ENCODE peak calls at places on chromosomes 11 and 22, in four cellular contexts. U is transverse colon, E is GM12891, T is stomach. F is an unnamed sample.

GRCh38 chr11:43927070-43927469 is 15.4 kb upstream of the C11orf96 start:
- DNase-seq in U (no peak), E (no peak), T (no peak), F (no peak)

GRCh38 chr11:47917643-47918369 is 62.6 kb upstream of the PTPRJ start:
- DNase-seq in U (peak; percentile 73), E (no peak), T (peak; percentile 52), F (no peak)

GRCh38 chr11:116294630-116295029 is 478.2 kb downstream of the BUD13 start:
- DNase-seq in U (no peak), E (no peak), T (no peak), F (no peak)

GRCh38 chr22:46069518-46070214 is 80.7 kb upstream of the PPARA start:
- DNase-seq in U (peak; percentile 89), E (no peak), T (peak; percentile 84), F (no peak)

GRCh38 chr11:95338430-95338991 is 107.5 kb upstream of the SESN3 start:
- DNase-seq in U (peak; percentile 34), E (no peak), T (no peak), F (no peak)

GRCh38 chr11:80239217-80239616 is 798.4 kb upstream of the TENM4 start:
- DNase-seq in U (no peak), E (no peak), T (no peak), F (no peak)

GRCh38 chr11:92929168-92930053 is 40.0 kb upstream of the MTNR1B start:
- DNase-seq in U (no peak), E (no peak), T (no peak), F (no peak)

GRCh38 chr11:105609832-105610781 is at the start of gene GRIA4:
- DNase-seq in U (no peak), E (no peak), T (peak; percentile 27), F (no peak)

GRCh38 chr22:24976442-24977218 is 24.1 kb downstream of the KIAA1671 start:
- DNase-seq in U (no peak), E (no peak), T (no peak), F (no peak)

GRCh38 chr11:15911377-15912044 is 444.8 kb downstream of the SOX6 start:
- DNase-seq in U (no peak), E (no peak), T (peak; percentile 35), F (no peak)

GRCh38 chr11:84866922-84867321 is 760.2 kb downstream of the DLG2 start:
- DNase-seq in U (no peak), E (no peak), T (no peak), F (no peak)

GRCh38 chr11:2552202-2552601 is 107.4 kb downstream of the KCNQ1 start:
- DNase-seq in U (no peak), E (no peak), T (no peak), F (no peak)

GRCh38 chr11:16081756-16082531 is 274.4 kb downstream of the SOX6 start:
- DNase-seq in U (no peak), E (no peak), T (no peak), F (no peak)

GRCh38 chr11:71466358-71466757 is 13.4 kb downstream of the NADSYN1 start:
- DNase-seq in U (no peak), E (no peak), T (no peak), F (no peak)

GRCh38 chr11:73195191-73196007 is 22.7 kb upstream of the P2RY2 start:
- DNase-seq in U (peak; percentile 60), E (no peak), T (peak; percentile 22), F (no peak)

GRCh38 chr11:11580012-11580411 is 41.8 kb downstream of the GALNT18 start:
- DNase-seq in U (no peak), E (no peak), T (no peak), F (no peak)

GRCh38 chr22:38698407-38699094 is 2.2 kb downstream of the JOSD1 start:
- DNase-seq in U (no peak), E (no peak), T (no peak), F (no peak)

GRCh38 chr11:236774-237767 is at the start of gene PSMD13:
- DNase-seq in U (peak; percentile 89), E (peak; percentile 90), T (peak; percentile 88), F (peak; percentile 92)

GRCh38 chr22:47067911-47068654 is 305.6 kb downstream of the TBC1D22A start:
- DNase-seq in U (peak; percentile 1), E (no peak), T (peak; percentile 17), F (no peak)

GRCh38 chr22:27628891-27629631 is 172.5 kb downstream of the MN1 start:
- DNase-seq in U (no peak), E (no peak), T (no peak), F (no peak)

GRCh38 chr22:40220316-40221054 is 42.8 kb downstream of the TNRC6B start:
- DNase-seq in U (no peak), E (no peak), T (no peak), F (no peak)

GRCh38 chr11:78840623-78841022 is 266.0 kb upstream of the NARS2 start:
- DNase-seq in U (no peak), E (no peak), T (no peak), F (no peak)

GRCh38 chr22:39498368-39498767 is 3.7 kb upstream of the MIEF1 start:
- DNase-seq in U (no peak), E (no peak), T (peak; percentile 47), F (no peak)

GRCh38 chr11:18669211-18669593 is 29.4 kb upstream of the TMEM86A start:
- DNase-seq in U (no peak), E (no peak), T (no peak), F (no peak)

GRCh38 chr11:3995949-3996554 is 98.5 kb upstream of the RRM1 start:
- DNase-seq in U (no peak), E (no peak), T (no peak), F (no peak)

GRCh38 chr11:78110830-78111229 is 28.6 kb downstream of the ALG8 start:
- DNase-seq in U (no peak), E (no peak), T (no peak), F (no peak)

DNA sequence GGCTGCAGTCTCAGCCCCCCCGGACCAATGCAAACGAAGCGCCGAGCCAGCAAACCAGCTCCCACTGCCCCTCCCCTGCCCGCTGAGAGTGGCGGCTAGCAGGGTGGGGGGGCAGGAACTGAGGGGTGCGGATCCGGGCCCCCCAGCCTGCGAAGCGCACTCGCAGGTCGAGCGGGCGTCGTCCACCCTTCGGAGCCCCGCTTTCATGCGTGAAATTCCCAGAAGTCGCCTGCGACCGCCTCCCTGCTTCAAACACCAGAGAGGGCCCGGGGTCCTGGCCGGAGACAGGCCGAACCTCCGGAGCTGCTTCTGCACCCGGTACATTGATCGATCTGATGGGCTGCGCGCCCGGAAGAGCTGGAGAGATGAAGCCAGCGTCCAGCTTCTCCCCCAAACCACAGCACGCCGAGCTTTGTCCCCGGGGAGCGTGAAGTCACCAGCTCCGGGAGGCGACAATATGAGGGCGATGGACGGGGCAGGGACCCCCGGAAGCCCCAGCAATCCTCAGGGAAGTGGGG is 646 bp upstream of the PATZ1 start:
- DNase-seq in U (peak; percentile 57), E (peak; percentile 75), T (peak; percentile 63), F (peak; percentile 63)
- TF ChIP-seq POLR2A in U (no peak), E (peak; percentile 57), T (no peak), F (peak; percentile 52)

GRCh38 chr11:125167292-125167953 is 2.9 kb downstream of the PKNOX2 start:
- DNase-seq in U (no peak), E (no peak), T (no peak), F (no peak)
- TF ChIP-seq POLR2AphosphoS5 in U (peak; percentile 33), E (no peak), T (no peak), F (no peak)

GRCh38 chr22:36386351-36386899 is 1.3 kb downstream of the MYH9 start:
- DNase-seq in U (peak; percentile 69), E (no peak), T (no peak), F (peak; percentile 60)
- TF ChIP-seq POLR2A in U (no peak), E (peak; percentile 61), T (no peak), F (no peak)

GRCh38 chr22:37467556-37467955 is 18.6 kb downstream of the MFNG start:
- DNase-seq in U (no peak), E (no peak), T (no peak), F (no peak)

GRCh38 chr22:37462983-37463382 is 23.2 kb downstream of the MFNG start:
- DNase-seq in U (no peak), E (no peak), T (no peak), F (no peak)

GRCh38 chr22:37462426-37462825 is 23.8 kb downstream of the MFNG start:
- DNase-seq in U (no peak), E (no peak), T (no peak), F (no peak)

GRCh38 chr22:37465721-37466120 is 20.5 kb downstream of the MFNG start:
- DNase-seq in U (no peak), E (no peak), T (no peak), F (no peak)

GRCh38 chr22:37464181-37464580 is 22.0 kb downstream of the MFNG start:
- DNase-seq in U (peak; percentile 17), E (peak; percentile 62), T (no peak), F (peak; percentile 60)
- TF ChIP-seq POLR2AphosphoS5 in U (no peak), E (no peak), T (no peak), F (no peak)

DNA sequence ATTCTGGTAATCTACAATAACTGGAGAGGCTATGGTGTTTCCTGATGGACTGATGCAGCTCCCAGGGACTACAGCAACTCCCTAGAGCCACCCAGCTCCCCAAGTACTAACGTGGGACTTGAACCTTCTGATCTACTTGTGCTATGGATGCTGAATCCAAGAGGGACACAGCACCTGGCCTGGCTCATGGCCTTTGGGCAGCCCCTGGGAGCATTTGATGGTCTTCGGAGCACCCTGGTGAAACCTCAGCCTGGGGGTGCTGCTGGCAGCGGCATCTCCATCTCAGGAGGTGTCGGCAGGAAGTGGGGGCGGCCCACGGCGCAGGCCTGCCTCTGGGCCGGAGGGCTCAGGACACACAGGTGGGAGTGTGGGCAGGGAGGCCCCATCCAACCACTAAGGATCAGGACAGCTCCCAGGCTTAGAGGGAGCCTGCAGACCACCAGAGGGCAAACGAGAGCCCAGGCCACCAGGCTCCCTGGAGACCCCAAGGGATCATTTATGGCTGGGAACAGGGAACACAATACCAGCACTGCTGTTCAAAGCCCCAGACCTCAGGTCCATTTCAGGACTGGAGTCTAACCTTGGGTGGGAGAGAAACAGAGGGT is 8.7 kb downstream of the EHD1 start:
- DNase-seq in U (no peak), E (no peak), T (no peak), F (no peak)
- TF ChIP-seq POLR2A in U (no peak), E (no peak), T (no peak), F (peak; percentile 0)

DNA sequence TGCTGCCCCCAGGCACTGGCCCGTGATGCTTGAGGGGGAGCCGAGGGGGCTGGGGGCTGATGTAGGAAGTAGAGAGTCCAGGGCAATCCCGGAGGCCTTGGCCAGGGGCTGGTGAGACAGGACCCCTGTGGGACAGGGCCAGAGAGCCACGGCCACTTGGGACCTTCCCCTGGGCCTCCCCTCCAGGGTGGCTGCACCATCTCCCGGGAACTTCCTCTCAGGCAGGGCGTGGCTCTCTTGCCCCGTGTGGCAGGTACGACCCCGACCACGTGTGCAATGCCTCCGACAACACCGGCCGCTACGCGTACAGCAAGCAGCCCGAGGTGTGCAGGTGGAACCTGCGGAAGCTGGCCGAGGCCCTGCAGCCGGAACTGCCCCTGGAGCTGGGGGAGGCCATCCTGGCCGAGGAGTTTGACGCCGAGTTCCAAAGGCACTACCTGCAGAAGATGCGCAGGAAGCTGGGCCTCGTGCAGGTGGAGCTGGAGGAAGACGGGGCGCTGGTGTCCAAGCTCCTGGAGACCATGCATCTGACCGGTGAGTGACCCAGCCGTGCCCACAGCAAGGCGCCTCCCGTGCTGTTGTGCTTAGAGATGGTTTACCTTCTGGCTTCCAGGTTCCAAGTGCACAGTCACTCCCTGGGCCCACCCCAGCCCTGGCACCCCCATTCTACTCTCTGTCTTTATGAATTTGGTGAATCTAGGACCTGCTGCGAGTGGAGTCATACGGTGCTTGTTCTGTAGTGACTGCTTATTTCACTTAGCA is 9.7 kb downstream of the SELENOO start:
- DNase-seq in U (peak; percentile 8), E (no peak), T (no peak), F (no peak)
- TF ChIP-seq POLR2AphosphoS5 in U (no peak), E (no peak), T (no peak), F (no peak)

F was measured in GM12892.